ENCODE peak calls at places on chromosome 18, in nine cellular contexts. P, Y, E, L, N, B, O, F and U are unnamed samples.
A peak's percentile ranks its signal among the peaks of the same experiment; 100 is the strongest.

GRCh38 chr18:36441872-36442271 is 144.4 kb downstream of the FHOD3 start:
- DNase-seq in P (peak; percentile 81), Y (no peak), E (no peak), L (no peak), N (no peak), B (peak; percentile 65), O (no peak), F (no peak), U (no peak)

GRCh38 chr18:22132258-22132657 is 37.1 kb upstream of the GATA6 start:
- DNase-seq in P (no peak), Y (no peak), E (no peak), L (no peak), N (no peak), B (no peak), O (no peak), F (no peak), U (no peak)

GRCh38 chr18:25239636-25240468 is 112.1 kb downstream of the ZNF521 start:
- DNase-seq in P (no peak), Y (no peak), E (no peak), L (peak; percentile 15), N (no peak), B (no peak), O (no peak), F (no peak), U (no peak)

GRCh38 chr18:58533771-58534170 is 95.1 kb downstream of the ALPK2 start:
- DNase-seq in P (no peak), Y (no peak), E (no peak), L (no peak), N (no peak), B (no peak), O (no peak), F (no peak), U (no peak)

GRCh38 chr18:74284501-74285004 is 7.2 kb downstream of the CYB5A start:
- DNase-seq in P (no peak), Y (no peak), E (peak; percentile 75), L (no peak), N (no peak), B (no peak), O (no peak), F (no peak), U (no peak)

GRCh38 chr18:4024702-4025101 is 430.4 kb downstream of the DLGAP1 start:
- DNase-seq in P (no peak), Y (no peak), E (no peak), L (no peak), N (no peak), B (no peak), O (no peak), F (no peak), U (no peak)

GRCh38 chr18:52222211-52222610 is 117.8 kb upstream of the DCC start:
- DNase-seq in P (no peak), Y (no peak), E (no peak), L (no peak), N (no peak), B (no peak), O (no peak), F (no peak), U (no peak)

GRCh38 chr18:50009772-50010171 is 185.2 kb downstream of the MYO5B start:
- DNase-seq in P (peak; percentile 24), Y (peak; percentile 9), E (peak; percentile 29), L (peak; percentile 65), N (peak; percentile 60), B (peak; percentile 55), O (peak; percentile 6), F (no peak), U (no peak)

GRCh38 chr18:51196116-51196810 is 1.2 kb downstream of the MEX3C start:
- DNase-seq in P (peak; percentile 7), Y (peak; percentile 39), E (peak; percentile 35), L (peak; percentile 52), N (peak; percentile 52), B (peak; percentile 35), O (peak; percentile 17), F (peak; percentile 27), U (no peak)

GRCh38 chr18:354003-354402 is 86.2 kb upstream of the THOC1 start:
- DNase-seq in P (no peak), Y (no peak), E (no peak), L (no peak), N (no peak), B (no peak), O (no peak), F (no peak), U (no peak)

GRCh38 chr18:3717626-3718025 is 267.7 kb downstream of the TGIF1 start:
- DNase-seq in P (no peak), Y (no peak), E (no peak), L (no peak), N (no peak), B (no peak), O (no peak), F (no peak), U (no peak)

GRCh38 chr18:27599202-27599829 is 414.2 kb upstream of the CHST9 start:
- DNase-seq in P (peak; percentile 33), Y (peak; percentile 12), E (peak; percentile 39), L (peak; percentile 56), N (peak; percentile 58), B (peak; percentile 66), O (no peak), F (no peak), U (no peak)